ENCODE peak calls at places on chromosome 6, in eight cellular contexts. One of them, this sample, is unnamed.

GRCh38 chr6:29995346-29995777 is 53.0 kb downstream of the HLA-A start:
- DNase-seq in transverse colon: no peak
- DNase-seq in A549: no peak
- DNase-seq in lower lobe of right lung: no peak
- DNase-seq in heart right ventricle: no peak
- DNase-seq in B cell: no peak
- DNase-seq in WTC11: no peak
- DNase-seq in tibial nerve: no peak
- DNase-seq in this sample: peak

GRCh38 chr6:9494864-9495263 is 920.0 kb downstream of the TFAP2A start:
- DNase-seq in transverse colon: no peak
- DNase-seq in A549: no peak
- DNase-seq in lower lobe of right lung: no peak
- DNase-seq in heart right ventricle: no peak
- DNase-seq in B cell: no peak
- DNase-seq in WTC11: no peak
- DNase-seq in tibial nerve: no peak
- DNase-seq in this sample: no peak

GRCh38 chr6:443621-444175 is 52.1 kb downstream of the IRF4 start:
- DNase-seq in transverse colon: no peak
- DNase-seq in A549: no peak
- DNase-seq in lower lobe of right lung: no peak
- DNase-seq in heart right ventricle: no peak
- DNase-seq in B cell: no peak
- DNase-seq in WTC11: no peak
- DNase-seq in tibial nerve: no peak
- DNase-seq in this sample: no peak

GRCh38 chr6:19691465-19692167 is 145.6 kb upstream of the ID4 start:
- DNase-seq in transverse colon: no peak
- DNase-seq in A549: no peak
- DNase-seq in lower lobe of right lung: no peak
- DNase-seq in heart right ventricle: no peak
- DNase-seq in B cell: no peak
- DNase-seq in WTC11: peak
- DNase-seq in tibial nerve: no peak
- DNase-seq in this sample: no peak

GRCh38 chr6:3878048-3878666 is 29.0 kb downstream of the FAM50B start:
- DNase-seq in transverse colon: no peak
- DNase-seq in A549: no peak
- DNase-seq in lower lobe of right lung: no peak
- DNase-seq in heart right ventricle: no peak
- DNase-seq in B cell: no peak
- DNase-seq in WTC11: no peak
- DNase-seq in tibial nerve: no peak
- DNase-seq in this sample: no peak

GRCh38 chr6:170036916-170037315 is 254.0 kb downstream of the DLL1 start:
- DNase-seq in transverse colon: peak
- DNase-seq in A549: no peak
- DNase-seq in lower lobe of right lung: no peak
- DNase-seq in heart right ventricle: no peak
- DNase-seq in B cell: no peak
- DNase-seq in WTC11: no peak
- DNase-seq in tibial nerve: no peak
- DNase-seq in this sample: no peak

GRCh38 chr6:6466967-6467761 is 121.4 kb upstream of the LY86 start:
- DNase-seq in transverse colon: no peak
- DNase-seq in A549: no peak
- DNase-seq in lower lobe of right lung: no peak
- DNase-seq in heart right ventricle: no peak
- DNase-seq in B cell: no peak
- DNase-seq in WTC11: no peak
- DNase-seq in tibial nerve: no peak
- DNase-seq in this sample: peak

GRCh38 chr6:111258615-111259088 is 171.3 kb downstream of the SLC16A10 start:
- DNase-seq in transverse colon: no peak
- DNase-seq in A549: no peak
- DNase-seq in lower lobe of right lung: no peak
- DNase-seq in heart right ventricle: no peak
- DNase-seq in B cell: no peak
- DNase-seq in WTC11: no peak
- DNase-seq in tibial nerve: no peak
- DNase-seq in this sample: no peak

GRCh38 chr6:159819932-159820640 is 20.0 kb downstream of the PNLDC1 start:
- DNase-seq in transverse colon: no peak
- DNase-seq in A549: no peak
- DNase-seq in lower lobe of right lung: peak
- DNase-seq in heart right ventricle: no peak
- DNase-seq in B cell: no peak
- DNase-seq in WTC11: no peak
- DNase-seq in tibial nerve: no peak
- DNase-seq in this sample: no peak

GRCh38 chr6:130033999-130034814 is 15.8 kb downstream of the L3MBTL3 start:
- DNase-seq in transverse colon: no peak
- DNase-seq in A549: no peak
- DNase-seq in lower lobe of right lung: no peak
- DNase-seq in heart right ventricle: no peak
- DNase-seq in B cell: no peak
- DNase-seq in WTC11: no peak
- DNase-seq in tibial nerve: no peak
- DNase-seq in this sample: peak

GRCh38 chr6:125787791-125788190 is 3.0 kb upstream of the NCOA7 start:
- DNase-seq in transverse colon: no peak
- DNase-seq in A549: peak
- DNase-seq in lower lobe of right lung: no peak
- DNase-seq in heart right ventricle: no peak
- DNase-seq in B cell: no peak
- DNase-seq in WTC11: no peak
- DNase-seq in tibial nerve: no peak
- DNase-seq in this sample: no peak

GRCh38 chr6:145631374-145631773 is 103.9 kb downstream of the EPM2A start:
- DNase-seq in transverse colon: no peak
- DNase-seq in A549: no peak
- DNase-seq in lower lobe of right lung: no peak
- DNase-seq in heart right ventricle: no peak
- DNase-seq in B cell: no peak
- DNase-seq in WTC11: no peak
- DNase-seq in tibial nerve: no peak
- DNase-seq in this sample: no peak

GRCh38 chr6:163405412-163406309 is 8.9 kb upstream of the QKI start:
- DNase-seq in transverse colon: peak
- DNase-seq in A549: no peak
- DNase-seq in lower lobe of right lung: peak
- DNase-seq in heart right ventricle: peak
- DNase-seq in B cell: peak
- DNase-seq in WTC11: no peak
- DNase-seq in tibial nerve: no peak
- DNase-seq in this sample: no peak

GRCh38 chr6:80214436-80215022 is 108.1 kb downstream of the BCKDHB start:
- DNase-seq in transverse colon: peak
- DNase-seq in A549: peak
- DNase-seq in lower lobe of right lung: no peak
- DNase-seq in heart right ventricle: peak
- DNase-seq in B cell: no peak
- DNase-seq in WTC11: no peak
- DNase-seq in tibial nerve: no peak
- DNase-seq in this sample: peak

GRCh38 chr6:137975058-137975940 is 108.2 kb downstream of the TNFAIP3 start:
- DNase-seq in transverse colon: no peak
- DNase-seq in A549: no peak
- DNase-seq in lower lobe of right lung: no peak
- DNase-seq in heart right ventricle: no peak
- DNase-seq in B cell: no peak
- DNase-seq in WTC11: no peak
- DNase-seq in tibial nerve: no peak
- DNase-seq in this sample: peak

GRCh38 chr6:67698534-67698933 is 936.5 kb upstream of the ADGRB3 start:
- DNase-seq in transverse colon: no peak
- DNase-seq in A549: no peak
- DNase-seq in lower lobe of right lung: no peak
- DNase-seq in heart right ventricle: no peak
- DNase-seq in B cell: no peak
- DNase-seq in WTC11: no peak
- DNase-seq in tibial nerve: no peak
- DNase-seq in this sample: no peak

GRCh38 chr6:143698759-143699750 is 21.3 kb downstream of the PHACTR2 start:
- DNase-seq in transverse colon: no peak
- DNase-seq in A549: no peak
- DNase-seq in lower lobe of right lung: no peak
- DNase-seq in heart right ventricle: no peak
- DNase-seq in B cell: no peak
- DNase-seq in WTC11: peak
- DNase-seq in tibial nerve: no peak
- DNase-seq in this sample: no peak

DNA sequence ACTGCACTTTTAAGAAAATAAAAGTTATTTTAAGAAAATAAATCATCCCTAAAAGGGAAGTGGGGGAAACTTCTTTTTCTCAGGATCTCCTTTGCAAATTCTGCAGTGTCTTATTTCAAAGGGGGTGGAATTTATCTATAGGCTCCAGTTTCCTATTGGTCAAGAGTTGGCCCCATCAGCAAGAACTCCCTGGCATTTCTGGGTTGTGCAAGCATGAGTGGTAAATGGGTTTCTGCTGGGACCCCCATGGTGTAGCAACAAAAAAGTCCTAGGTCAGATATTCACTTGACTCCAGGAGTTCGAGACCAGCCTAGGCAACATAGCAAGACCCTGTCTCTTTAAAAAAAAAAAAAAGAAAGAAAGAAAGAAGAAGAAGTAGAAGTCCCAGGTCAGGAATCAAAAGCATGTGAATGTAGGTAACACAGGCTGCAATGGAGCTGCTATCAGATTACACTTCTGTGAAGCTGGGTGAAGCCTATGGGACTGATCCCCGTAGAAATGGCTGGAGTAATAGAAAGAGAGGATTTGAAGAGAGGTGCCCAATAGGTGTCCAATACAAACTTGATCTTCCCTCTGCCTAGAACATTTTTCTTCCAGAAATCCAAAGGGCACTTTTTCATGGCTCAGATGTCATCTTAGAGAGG is 136.1 kb upstream of the PRDM1 start:
- DNase-seq in transverse colon: no peak
- DNase-seq in A549: no peak
- DNase-seq in lower lobe of right lung: no peak
- DNase-seq in heart right ventricle: no peak
- DNase-seq in B cell: no peak
- DNase-seq in WTC11: peak
- DNase-seq in tibial nerve: no peak
- DNase-seq in this sample: peak
- TF ChIP-seq CTCF in transverse colon: no peak
- TF ChIP-seq CTCF in A549: no peak
- TF ChIP-seq CTCF in lower lobe of right lung: no peak
- TF ChIP-seq CTCF in heart right ventricle: no peak
- TF ChIP-seq CTCF in B cell: no peak
- TF ChIP-seq CTCF in WTC11: no peak
- TF ChIP-seq CTCF in tibial nerve: no peak
- TF ChIP-seq CTCF in this sample: no peak

GRCh38 chr6:18263561-18264337 is 581 bp downstream of the DEK start:
- DNase-seq in transverse colon: peak
- DNase-seq in A549: peak
- DNase-seq in lower lobe of right lung: peak
- DNase-seq in heart right ventricle: peak
- DNase-seq in B cell: peak
- DNase-seq in WTC11: no peak
- DNase-seq in tibial nerve: peak
- DNase-seq in this sample: peak

GRCh38 chr6:18259675-18260447 is 4.5 kb downstream of the DEK start:
- DNase-seq in transverse colon: no peak
- DNase-seq in A549: no peak
- DNase-seq in lower lobe of right lung: no peak
- DNase-seq in heart right ventricle: no peak
- DNase-seq in B cell: no peak
- DNase-seq in WTC11: no peak
- DNase-seq in tibial nerve: no peak
- DNase-seq in this sample: no peak

GRCh38 chr6:18262812-18263560 is 1.3 kb downstream of the DEK start:
- DNase-seq in transverse colon: no peak
- DNase-seq in A549: peak
- DNase-seq in lower lobe of right lung: no peak
- DNase-seq in heart right ventricle: no peak
- DNase-seq in B cell: no peak
- DNase-seq in WTC11: no peak
- DNase-seq in tibial nerve: no peak
- DNase-seq in this sample: peak

GRCh38 chr6:18261877-18262276 is 2.5 kb downstream of the DEK start:
- DNase-seq in transverse colon: no peak
- DNase-seq in A549: no peak
- DNase-seq in lower lobe of right lung: no peak
- DNase-seq in heart right ventricle: no peak
- DNase-seq in B cell: no peak
- DNase-seq in WTC11: no peak
- DNase-seq in tibial nerve: no peak
- DNase-seq in this sample: no peak

DNA sequence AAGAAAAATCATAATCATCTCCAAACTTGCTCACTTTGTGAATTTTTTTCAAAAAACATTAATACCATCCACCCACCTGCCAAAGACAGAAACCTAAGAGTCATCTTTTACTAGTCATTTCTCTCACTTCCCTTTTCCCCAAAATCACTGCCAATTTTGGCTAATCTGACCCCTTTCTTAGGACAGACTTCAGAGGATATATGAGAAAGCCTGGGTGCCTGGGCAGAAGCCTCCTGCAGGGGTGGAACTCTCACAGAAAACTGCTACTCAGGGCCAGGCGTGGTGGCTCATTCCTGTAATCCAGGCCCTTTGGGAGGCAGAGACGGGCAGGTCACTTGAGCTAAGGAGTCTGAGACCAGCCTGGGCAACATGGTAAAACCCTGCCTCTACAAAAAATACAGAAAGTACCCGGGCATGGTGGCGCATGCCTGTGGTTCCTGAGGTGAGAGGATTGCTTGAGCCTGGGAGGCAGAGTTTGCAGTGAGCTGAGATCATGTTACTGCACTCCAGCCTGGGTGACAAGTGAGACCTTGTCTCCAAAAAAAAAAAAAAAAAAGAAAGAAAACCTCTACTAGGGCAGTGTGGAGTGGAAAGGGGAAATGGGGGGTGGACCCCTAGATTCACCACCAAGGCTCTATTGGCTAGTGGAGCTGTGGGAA is 3.8 kb downstream of the DEK start:
- DNase-seq in transverse colon: no peak
- DNase-seq in A549: no peak
- DNase-seq in lower lobe of right lung: peak
- DNase-seq in heart right ventricle: no peak
- DNase-seq in B cell: peak
- DNase-seq in WTC11: no peak
- DNase-seq in tibial nerve: no peak
- DNase-seq in this sample: peak
- TF ChIP-seq CTCF in transverse colon: no peak
- TF ChIP-seq CTCF in A549: no peak
- TF ChIP-seq CTCF in lower lobe of right lung: no peak
- TF ChIP-seq CTCF in heart right ventricle: no peak
- TF ChIP-seq CTCF in B cell: no peak
- TF ChIP-seq CTCF in WTC11: no peak
- TF ChIP-seq CTCF in tibial nerve: no peak
- TF ChIP-seq CTCF in this sample: no peak

GRCh38 chr6:38018755-38019165 is 199.2 kb downstream of the ZFAND3 start:
- DNase-seq in transverse colon: no peak
- DNase-seq in A549: no peak
- DNase-seq in lower lobe of right lung: no peak
- DNase-seq in heart right ventricle: no peak
- DNase-seq in B cell: no peak
- DNase-seq in WTC11: no peak
- DNase-seq in tibial nerve: no peak
- DNase-seq in this sample: no peak
- TF ChIP-seq CTCF in transverse colon: no peak
- TF ChIP-seq CTCF in A549: no peak
- TF ChIP-seq CTCF in lower lobe of right lung: no peak
- TF ChIP-seq CTCF in heart right ventricle: no peak
- TF ChIP-seq CTCF in B cell: no peak
- TF ChIP-seq CTCF in WTC11: no peak
- TF ChIP-seq CTCF in tibial nerve: no peak
- TF ChIP-seq CTCF in this sample: no peak

GRCh38 chr6:33678246-33678931 is 33.1 kb downstream of the UQCC2 start:
- DNase-seq in transverse colon: no peak
- DNase-seq in A549: no peak
- DNase-seq in lower lobe of right lung: no peak
- DNase-seq in heart right ventricle: no peak
- DNase-seq in B cell: no peak
- DNase-seq in WTC11: no peak
- DNase-seq in tibial nerve: no peak
- DNase-seq in this sample: no peak
- TF ChIP-seq CTCF in transverse colon: no peak
- TF ChIP-seq CTCF in A549: no peak
- TF ChIP-seq CTCF in lower lobe of right lung: no peak
- TF ChIP-seq CTCF in heart right ventricle: no peak
- TF ChIP-seq CTCF in B cell: no peak
- TF ChIP-seq CTCF in WTC11: no peak
- TF ChIP-seq CTCF in tibial nerve: no peak
- TF ChIP-seq CTCF in this sample: no peak

This sample was measured in MCF 10A.